ENCODE peak calls at places on chromosomes 16 and 17, in nine cellular contexts. O, A, Z, D, T, W, H, Q and C are unnamed samples.

GRCh38 chr17:14125518-14126125 is 56.3 kb downstream of the COX10 start:
- DNase-seq in O (no peak), A (no peak), Z (no peak), D (no peak), T (peak), W (no peak), H (no peak), Q (no peak), C (no peak)

GRCh38 chr17:45848868-45849535 is 4.3 kb downstream of the SPPL2C start:
- DNase-seq in O (no peak), A (no peak), Z (peak), D (no peak), T (no peak), W (no peak), H (no peak), Q (peak), C (no peak)

GRCh38 chr16:20898938-20899502 is 1.1 kb downstream of the DCUN1D3 start:
- DNase-seq in O (peak), A (no peak), Z (no peak), D (no peak), T (peak), W (no peak), H (no peak), Q (no peak), C (peak)

GRCh38 chr16:24146523-24146922 is 109.6 kb upstream of the CACNG3 start:
- DNase-seq in O (no peak), A (no peak), Z (no peak), D (no peak), T (no peak), W (peak), H (no peak), Q (no peak), C (no peak)

GRCh38 chr16:72014675-72015074 is 6.1 kb downstream of the DHODH start:
- DNase-seq in O (no peak), A (no peak), Z (no peak), D (no peak), T (no peak), W (no peak), H (no peak), Q (no peak), C (no peak)

GRCh38 chr16:4904942-4905615 is 31.9 kb downstream of the PPL start:
- DNase-seq in O (no peak), A (no peak), Z (no peak), D (no peak), T (no peak), W (no peak), H (no peak), Q (no peak), C (no peak)

GRCh38 chr17:63774141-63774981 is at the start of gene DDX42:
- DNase-seq in O (peak), A (peak), Z (peak), D (no peak), T (peak), W (peak), H (peak), Q (no peak), C (peak)

GRCh38 chr17:4156750-4157381 is 13.9 kb downstream of the CYB5D2 start:
- DNase-seq in O (no peak), A (no peak), Z (no peak), D (no peak), T (no peak), W (no peak), H (no peak), Q (no peak), C (no peak)

GRCh38 chr16:11389631-11390565 is 44.6 kb downstream of the RMI2 start:
- DNase-seq in O (no peak), A (no peak), Z (no peak), D (no peak), T (no peak), W (no peak), H (no peak), Q (no peak), C (no peak)

GRCh38 chr17:3989156-3989886 is 25.1 kb upstream of the ATP2A3 start:
- DNase-seq in O (no peak), A (no peak), Z (no peak), D (no peak), T (no peak), W (no peak), H (no peak), Q (no peak), C (no peak)

GRCh38 chr17:81722184-81723120 is 10.4 kb downstream of the SLC25A10 start:
- DNase-seq in O (peak), A (no peak), Z (peak), D (no peak), T (peak), W (peak), H (no peak), Q (no peak), C (peak)

GRCh38 chr17:69597898-69598692 is 183.6 kb downstream of the MAP2K6 start:
- DNase-seq in O (no peak), A (no peak), Z (no peak), D (no peak), T (peak), W (no peak), H (no peak), Q (no peak), C (no peak)

GRCh38 chr16:31148281-31148728 is 1.6 kb downstream of the PRSS36 start:
- DNase-seq in O (no peak), A (no peak), Z (no peak), D (no peak), T (no peak), W (peak), H (no peak), Q (no peak), C (peak)